ENCODE peak calls at places on chromosomes 2 and 18, in four cellular contexts. T is upper lobe of left lung, S is stomach, P is A549. W is an unnamed sample.

GRCh38 chr2:43737097-43737854 is 36.6 kb upstream of the DYNC2LI1 start:
- DNase-seq in T (no peak), S (no peak), P (no peak), W (no peak)

GRCh38 chr2:97664636-97664970 is 759 bp upstream of the ACTR1B start:
- DNase-seq in T (no peak), S (no peak), P (no peak), W (no peak)

GRCh38 chr2:132651115-132652099 is 18.6 kb downstream of the LYPD1 start:
- DNase-seq in T (no peak), S (no peak), P (peak; percentile 45), W (no peak)

GRCh38 chr2:237149425-237149824 is 63.7 kb downstream of the COPS8 start:
- DNase-seq in T (no peak), S (no peak), P (no peak), W (peak; percentile 87)

GRCh38 chr2:120614901-120615300 is 120.8 kb upstream of the GLI2 start:
- DNase-seq in T (no peak), S (no peak), P (no peak), W (no peak)

GRCh38 chr18:54020346-54020745 is 204.1 kb downstream of the MBD2 start:
- DNase-seq in T (no peak), S (no peak), P (no peak), W (no peak)

GRCh38 chr2:237689569-237690131 is 62.3 kb downstream of the LRRFIP1 start:
- DNase-seq in T (no peak), S (peak; percentile 76), P (no peak), W (no peak)

GRCh38 chr2:232979871-232980461 is 33.1 kb downstream of the NGEF start:
- DNase-seq in T (no peak), S (no peak), P (peak; percentile 79), W (no peak)

GRCh38 chr2:215791481-215791937 is 221.8 kb downstream of the MREG start:
- DNase-seq in T (no peak), S (no peak), P (no peak), W (no peak)

GRCh38 chr18:34001376-34001775 is 223.3 kb downstream of the NOL4 start:
- DNase-seq in T (no peak), S (no peak), P (no peak), W (no peak)

GRCh38 chr2:172623249-172623965 is 67.5 kb downstream of the PDK1 start:
- DNase-seq in T (no peak), S (no peak), P (no peak), W (no peak)

GRCh38 chr2:235135990-235136561 is 184.3 kb downstream of the SH3BP4 start:
- DNase-seq in T (no peak), S (peak; percentile 84), P (peak; percentile 78), W (no peak)

GRCh38 chr18:59605633-59606192 is 91.5 kb downstream of the CCBE1 start:
- DNase-seq in T (no peak), S (no peak), P (no peak), W (peak; percentile 88)

GRCh38 chr18:23689616-23690504 is 607 bp downstream of the LAMA3 start:
- DNase-seq in T (peak; percentile 90), S (peak; percentile 29), P (peak; percentile 17), W (no peak)

GRCh38 chr2:150548527-150548926 is 61.1 kb upstream of the RND3 start:
- DNase-seq in T (no peak), S (no peak), P (peak; percentile 14), W (no peak)

GRCh38 chr18:2555895-2556294 is 15.4 kb downstream of the METTL4 start:
- DNase-seq in T (no peak), S (no peak), P (no peak), W (no peak)

GRCh38 chr2:29117636-29118303 is 2.6 kb downstream of the CLIP4 start:
- DNase-seq in T (no peak), S (no peak), P (peak; percentile 79), W (no peak)

GRCh38 chr2:193549661-193550060 is 1354.9 kb upstream of the TMEFF2 start:
- DNase-seq in T (no peak), S (no peak), P (no peak), W (no peak)

GRCh38 chr18:48997985-48998831 is 47.4 kb upstream of the SMAD7 start:
- DNase-seq in T (peak; percentile 82), S (no peak), P (peak; percentile 91), W (no peak)

GRCh38 chr18:13612111-13612997 is 114.0 kb downstream of the FAM210A start:
- DNase-seq in T (no peak), S (peak; percentile 44), P (no peak), W (peak; percentile 91)

GRCh38 chr2:102540882-102541281 is 67.9 kb downstream of the SLC9A4 start:
- DNase-seq in T (no peak), S (peak; percentile 85), P (no peak), W (peak; percentile 57)

GRCh38 chr2:226087051-226087450 is 687.5 kb downstream of the NYAP2 start:
- DNase-seq in T (no peak), S (no peak), P (no peak), W (no peak)

GRCh38 chr2:15159751-15160177 is 401.4 kb downstream of the NBAS start:
- DNase-seq in T (no peak), S (no peak), P (no peak), W (no peak)

GRCh38 chr2:101200714-101201113 is 49.5 kb upstream of the TBC1D8 start:
- DNase-seq in T (no peak), S (no peak), P (no peak), W (no peak)

GRCh38 chr2:45826476-45826875 is 175.0 kb downstream of the PRKCE start:
- DNase-seq in T (no peak), S (no peak), P (no peak), W (no peak)

GRCh38 chr2:201608021-201608420 is 35.3 kb downstream of the TMEM237 start:
- DNase-seq in T (no peak), S (no peak), P (no peak), W (no peak)

GRCh38 chr2:81767173-81767720 is 1462.7 kb upstream of the LRRTM1 start:
- DNase-seq in T (no peak), S (no peak), P (no peak), W (no peak)

GRCh38 chr2:218516614-218517013 is 51.5 kb downstream of the USP37 start:
- DNase-seq in T (no peak), S (no peak), P (peak; percentile 6), W (no peak)

GRCh38 chr2:11764359-11764758 is 17.9 kb downstream of the LPIN1 start:
- DNase-seq in T (no peak), S (peak; percentile 75), P (no peak), W (no peak)

GRCh38 chr2:220077488-220077887 is 450.1 kb downstream of the SLC4A3 start:
- DNase-seq in T (no peak), S (no peak), P (no peak), W (no peak)

GRCh38 chr18:5503740-5504139 is 40.1 kb downstream of the EPB41L3 start:
- DNase-seq in T (no peak), S (no peak), P (no peak), W (no peak)

GRCh38 chr2:233414273-233414654 is 60.0 kb downstream of the DGKD start:
- DNase-seq in T (no peak), S (peak; percentile 28), P (no peak), W (no peak)

GRCh38 chr2:28896906-28897305 is 2.4 kb downstream of the WDR43 start:
- DNase-seq in T (no peak), S (no peak), P (peak; percentile 44), W (no peak)

GRCh38 chr2:99572380-99572779 is 82.6 kb upstream of the REV1 start:
- DNase-seq in T (no peak), S (no peak), P (no peak), W (no peak)

GRCh38 chr18:31526374-31526773 is 28.4 kb downstream of the DSG2 start:
- DNase-seq in T (no peak), S (no peak), P (no peak), W (no peak)

GRCh38 chr2:175170679-175171304 is 2.8 kb upstream of the ATF2 start:
- DNase-seq in T (no peak), S (no peak), P (no peak), W (no peak)

GRCh38 chr2:175168564-175168945 is 552 bp upstream of the ATF2 start:
- DNase-seq in T (no peak), S (no peak), P (no peak), W (no peak)

GRCh38 chr2:175167076-175167791 is 769 bp downstream of the ATF2 start:
- DNase-seq in T (no peak), S (no peak), P (peak; percentile 28), W (no peak)

GRCh38 chr2:175167792-175168563 is at the start of gene ATF2:
- DNase-seq in T (peak; percentile 96), S (peak; percentile 97), P (peak; percentile 90), W (peak; percentile 100)

GRCh38 chr2:175169191-175169590 is 1.2 kb upstream of the ATF2 start:
- DNase-seq in T (no peak), S (no peak), P (no peak), W (no peak)
- H3K4me3 ChIP-seq in T (peak overlapping the region; percentile 70), S (no peak overlapping the region), P (peak overlapping the region; percentile 54), W (peak overlapping the region; percentile 94)

DNA sequence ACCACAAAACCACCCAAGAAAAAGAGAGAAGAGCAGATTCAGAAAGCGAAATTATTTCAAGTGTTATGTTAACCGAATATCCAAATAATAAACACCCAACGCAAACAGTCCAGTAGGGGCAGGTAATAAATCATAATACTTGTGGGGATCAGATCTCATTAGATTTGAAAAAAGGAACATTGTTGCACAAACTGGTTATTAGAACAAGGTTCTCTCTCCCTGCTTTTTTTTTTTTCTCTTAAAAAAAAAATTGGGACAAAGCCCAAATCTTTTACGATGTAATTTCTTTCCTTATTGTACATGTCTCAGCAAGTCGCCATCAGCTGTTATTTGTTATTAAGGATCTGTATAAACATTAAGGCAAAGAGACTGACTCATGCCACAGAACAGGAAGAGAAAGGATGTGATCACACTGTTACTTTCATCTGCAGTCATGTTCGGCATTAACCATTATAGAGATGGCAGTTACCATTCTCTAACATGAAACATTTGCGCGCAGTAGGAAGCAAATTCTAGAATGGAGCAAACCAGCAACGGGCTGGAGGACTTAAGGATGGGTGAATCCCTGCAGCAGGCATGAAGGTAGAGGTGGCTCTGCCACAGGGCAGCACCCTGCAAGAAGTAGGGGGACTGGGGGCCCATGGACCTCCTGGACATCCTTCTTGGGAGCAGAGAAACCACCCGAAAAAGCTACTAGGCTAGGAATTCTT is 42.0 kb downstream of the EPHA4 start:
- DNase-seq in T (no peak), S (no peak), P (no peak), W (peak; percentile 64)
- H3K27ac ChIP-seq in T (peak overlapping the region; percentile 13), S (peak overlapping the region; percentile 20), P (peak overlapping the region; percentile 40), W (no peak overlapping the region)

GRCh38 chr2:130901061-130901460 is 64.3 kb downstream of the ARHGEF4 start:
- DNase-seq in T (no peak), S (no peak), P (no peak), W (no peak)
- TF ChIP-seq EP300 in T (no peak), S (no peak), P (no peak), W (no peak)

DNA sequence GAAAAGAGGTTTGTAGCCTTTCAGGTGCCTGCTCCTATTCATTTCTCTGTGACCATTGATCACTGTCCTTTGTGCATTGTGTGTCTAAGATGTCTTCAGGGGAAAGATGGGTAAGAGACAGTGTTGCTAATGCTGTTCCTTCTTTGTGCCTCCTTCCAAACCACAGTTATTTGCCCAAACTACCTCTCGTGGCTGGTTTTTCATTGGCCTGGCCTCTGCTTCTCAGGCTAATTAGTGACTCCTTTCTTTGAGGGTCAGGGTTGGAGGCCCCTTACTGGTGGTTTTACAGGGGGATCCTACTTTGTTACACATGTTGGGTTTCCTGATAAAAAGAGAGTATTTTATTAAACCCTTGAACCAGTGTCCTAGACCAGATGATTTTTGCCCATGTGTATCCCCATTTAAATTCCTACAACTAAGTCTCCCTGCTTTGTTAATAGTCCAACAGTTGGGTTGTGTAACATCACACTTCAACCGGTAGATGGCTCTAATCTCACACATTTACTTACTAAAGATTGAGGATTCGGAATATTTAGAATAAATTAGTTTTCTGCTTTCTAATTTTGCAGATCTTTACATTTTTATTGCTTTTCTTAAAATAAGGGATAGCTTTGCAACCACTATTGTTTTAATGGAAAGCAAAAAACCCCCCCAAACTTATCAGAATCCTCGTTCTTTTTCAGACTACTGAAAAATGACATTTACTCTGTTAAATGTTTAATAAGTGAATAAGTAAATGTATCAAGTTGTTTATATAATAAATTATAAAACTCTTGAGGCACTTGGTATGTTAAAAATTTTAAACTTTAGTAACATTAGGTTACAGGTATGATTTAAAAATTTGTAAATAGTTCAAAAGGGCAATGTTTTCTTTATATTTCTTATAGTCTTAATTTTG is 2.4 kb downstream of the MARS2 start:
- DNase-seq in T (no peak), S (no peak), P (peak; percentile 25), W (no peak)
- H3K4me3 ChIP-seq in T (no peak overlapping the region), S (peak overlapping the region; percentile 81), P (peak overlapping the region; percentile 64), W (peak overlapping the region; percentile 95)